ENCODE peak calls at places on chromosomes 4 and X, in five cellular contexts. V is mucosa of descending colon, Y is fibroblast of lung, X is GM23248, J is H9. K is an unnamed sample. For H3K4me1, the result is how much of the 10 kb centered on the place peaks cover.

GRCh38 chrX:37658352-37659030 is 27.1 kb upstream of the XK start:
- DNase-seq in Y (no peak), X (no peak), V (no peak), J (no peak), K (no peak)

GRCh38 chr4:76601791-76602190 is 166.8 kb downstream of the SHROOM3 start:
- DNase-seq in V (no peak), Y (no peak), J (no peak), X (peak), K (no peak)

GRCh38 chrX:128931071-128931470 is 592.2 kb downstream of the SMARCA1 start:
- DNase-seq in V (no peak), X (no peak), J (no peak), Y (no peak), K (no peak)

GRCh38 chr4:8340721-8341680 is 71.4 kb downstream of the HTRA3 start:
- DNase-seq in J (no peak), V (peak), Y (peak), X (no peak), K (peak)

GRCh38 chrX:110391086-110391485 is 32.4 kb downstream of the RTL9 start:
- DNase-seq in V (no peak), X (no peak), J (no peak), Y (no peak), K (no peak)

GRCh38 chr4:62269918-62270317 is 1069.8 kb downstream of the ADGRL3 start:
- DNase-seq in Y (no peak), J (no peak), X (no peak), V (no peak), K (no peak)

GRCh38 chr4:153535735-153536494 is 69.8 kb downstream of the TMEM131L start:
- DNase-seq in Y (peak), J (peak), V (no peak), X (peak), K (no peak)

GRCh38 chr4:48275247-48275646 is 5.6 kb upstream of the TEC start:
- DNase-seq in X (no peak), V (no peak), J (no peak), Y (peak), K (no peak)

GRCh38 chrX:24525455-24525854 is 60.4 kb downstream of the PDK3 start:
- DNase-seq in Y (no peak), J (no peak), X (no peak), V (no peak), K (no peak)

GRCh38 chrX:85922821-85923220 is 124.5 kb downstream of the CHM start:
- DNase-seq in Y (peak), J (no peak), V (no peak), X (peak), K (no peak)

DNA sequence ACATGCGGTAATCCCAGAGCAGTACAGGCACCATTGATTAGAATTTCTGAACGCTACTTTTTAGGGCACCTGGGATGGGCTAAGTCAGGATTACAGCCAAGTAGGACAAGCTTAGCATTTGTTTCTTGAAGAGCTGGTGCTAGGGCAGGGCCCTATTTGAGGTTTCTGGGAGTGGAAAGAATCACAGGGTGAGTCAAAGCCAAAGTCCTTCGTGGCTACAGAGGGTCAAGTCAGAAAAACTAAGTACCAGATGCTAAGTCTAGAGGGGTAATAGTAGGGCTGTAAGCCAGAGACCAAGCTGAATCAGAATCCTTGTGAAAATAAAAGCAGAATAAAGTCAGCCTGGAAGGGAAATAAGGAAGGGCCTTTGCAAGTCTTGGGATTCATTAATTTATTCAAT is 448.6 kb downstream of the ZIC3 start:
- DNase-seq in V (no peak), Y (peak), X (no peak), J (no peak), K (no peak)
- H3K4me1 ChIP-seq in V (under half), Y (under half), X (under half), J (under half), K (under half)

GRCh38 chr4:5719329-5720055 is 8.5 kb downstream of the EVC start:
- DNase-seq in V (no peak), J (no peak), X (no peak), Y (no peak), K (no peak)

GRCh38 chr4:5718411-5718810 is 7.4 kb downstream of the EVC start:
- DNase-seq in Y (no peak), J (no peak), V (no peak), X (no peak), K (no peak)

GRCh38 chr4:5720980-5721379 is 10.0 kb downstream of the EVC start:
- DNase-seq in X (no peak), J (no peak), V (no peak), Y (no peak), K (no peak)

GRCh38 chr4:5721923-5722322 is 10.9 kb downstream of the EVC start:
- DNase-seq in V (no peak), Y (no peak), J (no peak), X (no peak), K (no peak)

DNA sequence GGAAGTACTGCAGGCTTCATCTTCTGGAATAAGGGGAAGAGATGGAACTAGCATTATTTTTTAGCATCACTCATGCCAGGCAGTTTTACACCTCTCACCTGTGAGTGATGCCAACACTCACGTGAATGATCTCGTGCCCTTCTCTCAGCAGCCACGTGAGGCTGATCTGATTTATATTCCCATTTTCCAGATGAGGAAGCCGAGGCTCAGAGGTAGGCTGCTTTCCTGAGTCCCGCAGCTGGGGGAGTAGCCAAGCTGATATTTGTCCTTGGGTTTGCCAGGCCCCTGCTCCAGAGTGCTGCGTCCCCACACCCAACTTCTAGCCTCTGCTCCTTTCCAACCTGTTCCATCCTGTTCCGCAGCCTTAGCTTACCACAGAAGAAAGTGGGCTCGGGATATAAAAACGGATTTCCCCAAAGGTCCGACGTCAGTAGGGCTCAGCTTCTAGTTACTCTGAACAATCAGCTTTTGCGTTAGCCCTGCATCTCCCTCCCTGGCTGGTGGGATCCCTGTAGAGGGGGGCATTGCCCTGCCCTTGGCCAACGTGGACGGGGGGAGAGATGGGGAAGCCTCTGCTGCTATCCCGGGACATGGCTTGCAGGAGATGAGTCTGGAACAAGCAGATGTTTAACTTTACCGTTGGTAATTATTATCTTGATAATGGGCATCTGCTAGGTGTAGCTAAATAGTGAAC is 9.3 kb downstream of the EVC start:
- DNase-seq in X (no peak), J (no peak), V (no peak), Y (no peak), K (no peak)
- H3K4me1 ChIP-seq in X (under half), J (under half), V (under half), Y (under half), K (under half)

GRCh38 chrX:12949927-12950656 is 24.8 kb upstream of the TMSB4X start:
- DNase-seq in J (no peak), V (peak), Y (peak), X (peak), K (peak)
- H3K4me1 ChIP-seq in J (under half), V (under half), Y (under half), X (under half), K (under half)

DNA sequence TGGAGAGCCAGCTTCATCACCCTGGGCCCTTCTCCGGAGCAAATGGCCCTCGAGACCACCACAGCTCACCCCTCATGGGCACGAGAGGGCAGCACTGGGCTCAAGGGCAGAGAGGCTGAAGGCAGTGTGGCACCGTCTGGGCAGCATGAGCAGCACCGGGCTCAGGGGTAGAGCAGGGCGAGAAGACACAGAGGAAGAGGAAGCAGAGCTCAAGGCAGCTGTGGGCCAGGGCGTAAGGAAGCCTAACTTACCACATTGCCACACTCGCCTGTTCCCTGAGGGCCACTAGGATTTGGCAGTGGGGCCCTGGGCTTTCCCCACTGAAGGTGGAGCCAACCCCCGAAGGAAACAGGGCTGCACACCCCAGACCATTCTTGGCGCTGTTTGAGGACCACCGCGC is 15.5 kb downstream of the ZNF185 start:
- DNase-seq in J (no peak), V (no peak), X (no peak), Y (no peak), K (no peak)
- H3K4me1 ChIP-seq in J (under half), V (under half), X (under half), Y (under half), K (under half)

GRCh38 chrX:1527457-1527856 is 9.5 kb downstream of the P2RY8 start:
- DNase-seq in X (no peak), Y (no peak), J (no peak), V (no peak), K (no peak)
- H3K4me1 ChIP-seq in X (under half), Y (under half), J (under half), V (under half), K (under half)

GRCh38 chr4:1716065-1716945 is 4.2 kb upstream of the SLBP start:
- DNase-seq in Y (no peak), V (no peak), X (no peak), J (peak), K (no peak)

GRCh38 chr4:1718095-1718850 is 2.9 kb downstream of the TMEM129 start:
- DNase-seq in X (no peak), V (no peak), J (peak), Y (no peak), K (no peak)

GRCh38 chr4:1715002-1715761 is 3.1 kb upstream of the SLBP start:
- DNase-seq in J (peak), Y (no peak), X (peak), V (no peak), K (no peak)

GRCh38 chr4:1714303-1715001 is 2.3 kb upstream of the SLBP start:
- DNase-seq in V (no peak), X (peak), Y (no peak), J (peak), K (no peak)

GRCh38 chr4:1717129-1718094 is 3.7 kb downstream of the TMEM129 start:
- DNase-seq in X (no peak), Y (no peak), J (peak), V (no peak), K (no peak)
- H3K4me1 ChIP-seq in X (under half), Y (under half), J (under half), V (under half), K (under half)

GRCh38 chr4:118942465-118942864 is 53.8 kb downstream of the SYNPO2 start:
- DNase-seq in Y (no peak), J (no peak), V (no peak), X (peak), K (no peak)
- H3K4me1 ChIP-seq in Y (under half), J (under half), V (under half), X (under half), K (under half)

DNA sequence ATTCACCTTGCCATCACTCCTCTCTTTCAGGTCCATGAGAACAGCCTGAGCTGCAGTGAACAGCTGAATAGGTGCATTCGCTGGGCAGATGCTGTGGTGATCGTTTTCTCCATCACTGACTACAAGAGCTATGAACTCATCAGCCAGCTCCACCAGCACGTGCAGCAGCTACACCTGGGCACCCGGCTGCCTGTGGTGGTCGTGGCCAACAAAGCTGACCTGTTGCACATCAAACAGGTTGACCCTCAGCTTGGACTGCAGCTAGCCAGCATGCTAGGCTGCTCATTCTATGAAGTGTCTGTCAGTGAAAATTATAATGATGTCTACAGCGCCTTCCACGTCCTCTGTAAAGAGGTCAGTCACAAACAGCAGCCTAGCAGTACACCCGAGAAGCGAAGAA is 3.2 kb downstream of the RASL11B start:
- DNase-seq in Y (no peak), V (no peak), J (no peak), X (no peak), K (no peak)
- H3K4me1 ChIP-seq in Y (under half), V (under half), J (under half), X (under half), K (under half)

GRCh38 chr4:88041626-88042025 is 34.2 kb downstream of the PKD2 start:
- DNase-seq in J (no peak), Y (no peak), X (no peak), V (no peak), K (no peak)
- H3K4me1 ChIP-seq in J (under half), Y (under half), X (under half), V (under half), K (under half)

DNA sequence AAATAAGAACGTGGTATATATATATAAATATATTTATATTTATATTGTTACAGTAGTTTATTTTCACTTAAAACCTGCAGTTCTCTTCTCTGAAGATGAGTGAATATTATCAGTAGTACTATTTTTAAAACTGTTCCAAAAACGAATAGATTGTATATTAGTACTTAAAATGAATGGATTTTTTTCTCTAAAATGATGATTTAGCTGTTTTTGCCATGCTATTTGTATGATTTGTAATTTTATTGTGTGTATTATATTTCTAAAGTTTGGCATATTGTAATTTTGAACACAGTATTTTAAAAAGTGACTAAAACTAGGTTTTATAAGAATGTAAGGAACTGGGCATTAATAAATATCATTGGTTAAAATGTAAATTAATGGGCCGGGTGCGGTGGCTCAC is 22.0 kb downstream of the TRAPPC11 start:
- DNase-seq in V (no peak), X (no peak), Y (no peak), J (no peak), K (no peak)
- H3K4me1 ChIP-seq in V (under half), X (under half), Y (under half), J (under half), K (under half)

K was measured in tibial nerve.